ENCODE peak calls at places on chromosomes 2 and 18, in four cellular contexts. O is breast epithelium, V is H1, N is HCT116. A is an unnamed sample.

GRCh38 chr2:73575280-73575679 is 66.9 kb downstream of the NAT8 start:
- DNase-seq in V (no peak), O (no peak), N (no peak), A (no peak)

GRCh38 chr2:232894746-232895145 is 24.7 kb downstream of the SNORC start:
- DNase-seq in O (peak), N (no peak), V (no peak), A (peak)

GRCh38 chr2:219058541-219059374 is 2.0 kb downstream of the IHH start:
- DNase-seq in O (no peak), V (no peak), N (no peak), A (no peak)

GRCh38 chr2:66702251-66702745 is 267.4 kb downstream of the MEIS1 start:
- DNase-seq in N (no peak), O (no peak), V (no peak), A (no peak)

GRCh38 chr2:112644933-112645395 is 775 bp upstream of the SLC20A1 start:
- DNase-seq in O (no peak), N (no peak), V (no peak), A (no peak)

GRCh38 chr18:34598136-34598635 is 111.9 kb upstream of the DTNA start:
- DNase-seq in V (no peak), N (no peak), O (no peak), A (no peak)

GRCh38 chr2:130370490-130370889 is 14.6 kb downstream of the PTPN18 start:
- DNase-seq in O (no peak), N (no peak), V (no peak), A (peak)

GRCh38 chr2:165634855-165635254 is 159.2 kb downstream of the GALNT3 start:
- DNase-seq in N (no peak), V (peak), O (no peak), A (peak)

DNA sequence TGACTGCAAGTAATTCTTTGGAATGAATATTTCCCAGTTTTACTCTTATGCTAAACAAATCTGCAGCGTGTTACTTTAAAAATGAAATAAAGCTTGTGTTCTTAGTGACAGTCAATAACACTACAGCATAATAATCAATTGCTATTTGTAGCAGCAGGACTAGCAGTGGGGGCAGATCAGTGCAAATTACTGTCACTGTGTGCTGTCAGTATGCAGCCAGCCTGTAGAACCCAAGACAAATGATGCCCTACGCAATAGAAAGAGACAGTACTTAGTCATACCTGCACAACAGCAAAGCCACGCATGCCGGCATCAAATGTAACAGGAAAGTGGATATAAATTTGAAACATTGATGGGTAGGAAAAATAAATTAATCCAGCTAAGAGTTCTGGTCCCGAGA is 812.3 kb upstream of the ZEB2 start:
- DNase-seq in O (no peak), V (no peak), N (no peak), A (no peak)
- TF ChIP-seq POLR2AphosphoS5 in O (no peak), V (no peak), N (no peak), A (no peak)

GRCh38 chr2:119435953-119436297 is 4.3 kb downstream of the TMEM37 start:
- DNase-seq in N (no peak), V (no peak), O (no peak), A (no peak)

GRCh38 chr2:119436993-119437772 is 5.5 kb downstream of the TMEM37 start:
- DNase-seq in O (no peak), V (no peak), N (no peak), A (no peak)

GRCh38 chr2:119439574-119440500 is 8.2 kb downstream of the TMEM37 start:
- DNase-seq in O (no peak), V (no peak), N (no peak), A (no peak)

GRCh38 chr2:119438726-119439284 is 7.2 kb downstream of the TMEM37 start:
- DNase-seq in N (no peak), O (no peak), V (no peak), A (no peak)

GRCh38 chr2:119438128-119438656 is 6.5 kb downstream of the TMEM37 start:
- DNase-seq in V (no peak), O (no peak), N (no peak), A (no peak)
- TF ChIP-seq POLR2AphosphoS5 in V (no peak), O (no peak), N (no peak), A (no peak)

GRCh38 chr2:84636080-84636971 is 120.0 kb downstream of the DNAH6 start:
- DNase-seq in V (no peak), O (no peak), N (no peak), A (no peak)

GRCh38 chr2:84643991-84644390 is 127.7 kb downstream of the DNAH6 start:
- DNase-seq in O (no peak), V (no peak), N (no peak), A (no peak)

GRCh38 chr2:84641016-84641415 is 124.7 kb downstream of the DNAH6 start:
- DNase-seq in V (no peak), O (no peak), N (no peak), A (no peak)

GRCh38 chr2:84640386-84640785 is 124.1 kb downstream of the DNAH6 start:
- DNase-seq in V (no peak), N (no peak), O (no peak), A (no peak)
- TF ChIP-seq POLR2AphosphoS5 in V (no peak), N (no peak), O (no peak), A (no peak)

DNA sequence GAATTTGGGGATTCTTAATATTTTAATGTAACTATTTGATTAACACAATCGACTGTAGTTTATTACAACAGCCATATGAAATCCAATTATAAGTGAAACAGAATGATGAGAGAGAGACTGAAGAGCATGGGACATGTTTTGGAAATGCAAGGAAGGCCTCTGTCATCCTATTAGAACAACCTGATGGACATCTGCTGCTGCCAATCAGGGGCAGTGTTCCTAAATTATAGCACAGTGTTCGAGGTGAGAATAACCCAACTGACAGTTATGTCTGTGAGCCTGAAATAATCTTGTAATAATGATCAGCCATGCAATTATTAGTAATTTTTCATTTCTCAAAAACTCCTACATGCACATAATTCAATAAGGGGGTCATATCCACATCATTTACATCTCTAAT is 73.6 kb downstream of the CCDC141 start:
- DNase-seq in O (no peak), N (no peak), V (no peak), A (no peak)
- TF ChIP-seq POLR2AphosphoS5 in O (no peak), N (no peak), V (no peak), A (no peak)

GRCh38 chr2:5696741-5697521 is 4.7 kb downstream of the SOX11 start:
- DNase-seq in V (no peak), N (no peak), O (no peak), A (peak)
- TF ChIP-seq POLR2AphosphoS5 in V (peak), N (no peak), O (no peak), A (no peak)